ENCODE peak calls at places on chromosomes 5 and 9, in four cellular contexts. M is lower lobe of right lung; E is CD4-positive, CD25-positive, alpha-beta regulatory T cell; H is epithelial cell of esophagus. O is an unnamed sample.

GRCh38 chr9:110153431-110153830 is 54.5 kb downstream of the C9orf152 start:
- DNase-seq in H (no peak), M (no peak), E (no peak), O (no peak)

GRCh38 chr5:113663879-113664278 is 150.4 kb downstream of the YTHDC2 start:
- DNase-seq in E (peak), M (peak), H (peak), O (peak)

GRCh38 chr5:157350939-157351338 is 85.0 kb downstream of the CYFIP2 start:
- DNase-seq in M (no peak), H (no peak), E (peak), O (no peak)

GRCh38 chr9:89312154-89312616 is 1.2 kb downstream of the CKS2 start:
- DNase-seq in E (peak), M (no peak), H (peak), O (no peak)

GRCh38 chr5:142283304-142283703 is 41.5 kb downstream of the SPRY4 start:
- DNase-seq in M (no peak), E (no peak), H (peak), O (no peak)

GRCh38 chr5:52452098-52452497 is 335.6 kb upstream of the ITGA1 start:
- DNase-seq in M (no peak), E (no peak), H (no peak), O (no peak)

GRCh38 chr5:147963436-147963835 is 57.1 kb upstream of the C5orf46 start:
- DNase-seq in M (no peak), H (no peak), E (no peak), O (no peak)

GRCh38 chr5:179769796-179770195 is 24.0 kb upstream of the LTC4S start:
- DNase-seq in E (no peak), M (no peak), H (no peak), O (no peak)

GRCh38 chr5:151600069-151600665 is 9.0 kb upstream of the FAT2 start:
- DNase-seq in M (no peak), E (no peak), H (no peak), O (no peak)

GRCh38 chr9:126031116-126031515 is 283.9 kb downstream of the PBX3 start:
- DNase-seq in M (no peak), E (no peak), H (no peak), O (no peak)

GRCh38 chr5:139474815-139475791 is 4.3 kb downstream of the SMIM33 start:
- DNase-seq in H (peak), E (peak), M (no peak), O (no peak)

GRCh38 chr9:136081826-136082495 is 13.1 kb downstream of the NACC2 start:
- DNase-seq in H (no peak), E (no peak), M (peak), O (no peak)

GRCh38 chr9:35733109-35733541 is 659 bp downstream of the CREB3 start:
- DNase-seq in E (peak), H (peak), M (no peak), O (no peak)

DNA sequence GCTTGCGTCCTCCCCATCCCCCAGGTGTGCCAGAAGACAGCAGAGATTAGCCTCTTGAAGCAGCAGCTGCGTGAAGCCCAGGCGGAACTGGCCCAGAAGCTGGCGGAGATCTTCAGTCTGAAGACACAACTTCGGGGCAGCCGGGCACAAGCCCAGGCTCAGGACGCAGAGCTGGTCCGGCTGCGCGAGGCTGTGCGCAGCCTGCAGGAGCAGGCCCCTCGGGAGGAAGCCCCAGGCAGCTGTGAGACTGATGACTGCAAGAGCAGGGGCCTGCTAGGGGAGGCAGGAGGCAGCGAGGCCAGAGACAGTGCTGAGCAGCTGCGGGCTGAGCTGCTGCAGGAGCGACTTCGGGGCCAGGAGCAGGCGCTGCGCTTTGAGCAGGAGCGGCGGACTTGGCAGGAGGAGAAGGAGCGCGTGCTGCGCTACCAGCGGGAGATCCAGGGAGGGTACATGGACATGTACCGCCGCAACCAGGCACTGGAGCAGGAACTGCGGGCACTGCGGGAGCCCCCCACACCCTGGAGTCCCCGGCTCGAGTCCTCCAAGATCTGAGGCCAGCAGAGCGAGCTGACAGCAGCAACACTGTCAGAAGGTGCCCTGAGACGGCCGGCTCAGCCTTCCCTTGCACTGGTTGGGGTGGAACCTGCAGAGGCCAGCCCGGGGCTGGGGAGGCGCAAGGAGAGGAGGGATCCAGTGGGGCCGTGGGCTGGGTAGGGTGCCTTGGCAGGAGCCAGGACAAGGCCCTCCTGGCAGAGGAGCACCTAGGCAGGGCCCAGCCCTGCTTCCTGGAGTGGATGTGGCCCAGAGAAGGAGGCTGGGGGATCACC is 8.3 kb downstream of the N4BP3 start:
- DNase-seq in H (no peak), M (peak), E (no peak), O (no peak)
- H3K4me3 ChIP-seq in H (no peak), M (no peak), E (no peak), O (no peak)

GRCh38 chr9:123036886-123037540 is 3.5 kb downstream of the GPR21 start:
- DNase-seq in H (no peak), M (no peak), E (no peak), O (no peak)
- H3K4me3 ChIP-seq in H (no peak), M (no peak), E (no peak), O (no peak)

DNA sequence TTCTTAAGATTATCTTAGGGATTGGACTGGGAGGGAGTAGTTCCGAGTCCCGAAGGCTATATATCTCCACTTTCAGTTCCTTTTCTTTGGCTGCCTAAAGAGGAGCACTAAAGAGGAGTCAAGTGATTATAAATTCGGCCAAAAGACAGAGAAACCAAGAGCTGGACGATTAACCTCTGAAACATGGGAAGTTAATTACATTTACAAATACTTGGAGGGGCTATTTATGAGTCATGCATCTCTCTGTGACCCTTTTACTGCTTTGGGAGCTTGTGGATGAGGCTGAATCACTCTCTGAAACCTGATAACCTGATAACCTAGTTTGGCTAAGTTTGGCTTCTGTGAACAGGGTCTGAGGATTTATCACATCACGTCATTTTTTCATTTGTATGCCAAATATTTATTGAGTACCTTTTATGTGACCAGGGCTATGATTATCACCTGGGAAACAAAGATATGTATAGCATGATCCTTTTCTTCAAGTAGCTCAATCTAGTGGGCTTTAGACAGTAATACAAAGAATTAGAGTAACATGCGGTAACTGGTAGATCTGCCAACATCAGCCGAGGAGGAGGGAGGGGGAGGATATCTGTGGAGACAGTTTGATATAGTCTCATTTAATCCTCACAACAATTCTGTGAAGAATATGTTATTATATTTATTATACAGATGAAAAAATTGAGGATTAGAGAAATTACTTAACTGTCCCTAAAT is 180.9 kb downstream of the CD180 start:
- DNase-seq in E (no peak), M (no peak), H (peak), O (no peak)
- H3K4me3 ChIP-seq in E (peak), M (peak), H (peak), O (no peak)

DNA sequence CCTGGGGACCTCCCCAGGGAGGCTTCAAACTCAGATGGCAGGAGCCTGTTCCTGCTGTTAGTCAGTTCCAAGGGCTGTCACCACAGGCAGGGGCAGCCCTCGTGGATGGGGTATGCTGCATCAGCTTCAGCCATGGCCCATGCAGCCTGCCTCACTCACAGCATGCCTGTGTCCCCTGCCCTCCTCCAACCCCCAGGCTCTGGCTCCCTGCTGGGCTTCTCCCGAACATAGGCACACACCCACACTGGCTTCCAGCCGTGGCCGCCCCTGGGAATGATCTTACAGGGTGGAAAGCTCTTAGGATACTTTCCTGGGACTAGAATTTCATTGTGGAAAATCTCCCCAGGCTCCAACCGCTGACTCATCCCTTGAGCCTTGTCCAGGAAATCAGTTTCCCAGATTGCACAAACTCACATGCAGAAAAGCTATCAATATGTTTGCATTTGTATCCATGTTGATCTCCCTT is 163.8 kb downstream of the SEC61B start:
- DNase-seq in H (peak), E (no peak), M (no peak), O (no peak)
- H3K4me3 ChIP-seq in H (no peak), E (no peak), M (no peak), O (no peak)

GRCh38 chr9:1050125-1050895 is at the start of gene DMRT2:
- DNase-seq in E (peak), H (peak), M (peak), O (peak)
- H3K4me3 ChIP-seq in E (no peak), H (peak), M (peak), O (no peak)

GRCh38 chr5:177356756-177357458 is 817 bp upstream of the RGS14 start:
- DNase-seq in M (no peak), E (no peak), H (no peak), O (no peak)
- H3K4me3 ChIP-seq in M (no peak), E (peak), H (no peak), O (no peak)

GRCh38 chr5:31854181-31854624 is 215.3 kb downstream of the PDZD2 start:
- DNase-seq in E (no peak), M (peak), H (peak), O (no peak)
- H3K4me3 ChIP-seq in E (no peak), M (peak), H (peak), O (peak)